ENCODE peak calls at places on chromosomes 4 and X, in five cellular contexts. Q is effector memory CD4-positive, alpha-beta T cell; M is suprapubic skin; I is AML-193; O is esophagus squamous epithelium. D is an unnamed sample.

GRCh38 chrX:15447985-15448639 is 45.0 kb downstream of the PIR start:
- DNase-seq in Q (no peak), M (no peak), I (no peak), O (no peak), D (no peak)

GRCh38 chr4:151157543-151157942 is 58.1 kb downstream of the RPS3A start:
- DNase-seq in Q (no peak), M (no peak), I (no peak), O (no peak), D (no peak)

GRCh38 chr4:77308843-77309242 is 151.8 kb downstream of the CCNG2 start:
- DNase-seq in Q (no peak), M (no peak), I (peak), O (no peak), D (no peak)

GRCh38 chrX:8845060-8845459 is 43.9 kb upstream of the FAM9A start:
- DNase-seq in Q (no peak), M (no peak), I (no peak), O (no peak), D (no peak)

GRCh38 chr4:40843696-40844095 is 93.9 kb downstream of the NSUN7 start:
- DNase-seq in Q (no peak), M (no peak), I (peak), O (no peak), D (peak)

GRCh38 chr4:26820346-26820745 is 40.3 kb upstream of the STIM2 start:
- DNase-seq in Q (no peak), M (no peak), I (no peak), O (no peak), D (no peak)

GRCh38 chrX:133677123-133678063 is 262.1 kb upstream of the GPC4 start:
- DNase-seq in Q (no peak), M (no peak), I (no peak), O (no peak), D (no peak)

GRCh38 chrX:33908898-33909297 is 223.2 kb downstream of the FAM47A start:
- DNase-seq in Q (no peak), M (no peak), I (no peak), O (no peak), D (no peak)

GRCh38 chr4:123396294-123397275 is at the start of gene SPRY1:
- DNase-seq in Q (peak), M (peak), I (peak), O (peak), D (peak)

GRCh38 chrX:54926978-54927377 is 6.4 kb downstream of the TRO start:
- DNase-seq in Q (no peak), M (no peak), I (no peak), O (no peak), D (no peak)

GRCh38 chrX:129534816-129535578 is 5.1 kb upstream of the OCRL start:
- DNase-seq in Q (no peak), M (no peak), I (no peak), O (no peak), D (no peak)

GRCh38 chr4:7347981-7348380 is 86.7 kb downstream of the PSAPL1 start:
- DNase-seq in Q (no peak), M (no peak), I (no peak), O (no peak), D (no peak)

GRCh38 chr4:1418494-1419285 is 12.4 kb upstream of the NKX1-1 start:
- DNase-seq in Q (no peak), M (no peak), I (no peak), O (no peak), D (peak)

GRCh38 chr4:148270600-148270999 is 171.6 kb downstream of the NR3C2 start:
- DNase-seq in Q (no peak), M (no peak), I (no peak), O (no peak), D (no peak)

GRCh38 chr4:13097971-13098370 is 386.2 kb downstream of the RAB28 start:
- DNase-seq in Q (no peak), M (no peak), I (no peak), O (no peak), D (no peak)

GRCh38 chr4:101114936-101115372 is 232.4 kb downstream of the PPP3CA start:
- DNase-seq in Q (no peak), M (no peak), I (no peak), O (no peak), D (no peak)

GRCh38 chrX:79161655-79162054 is 17.2 kb downstream of the GPR174 start:
- DNase-seq in Q (peak), M (no peak), I (no peak), O (no peak), D (peak)

GRCh38 chr4:40579983-40580382 is 49.7 kb downstream of the RBM47 start:
- DNase-seq in Q (no peak), M (no peak), I (no peak), O (no peak), D (no peak)

GRCh38 chrX:9146657-9147056 is 112.7 kb upstream of the FAM9B start:
- DNase-seq in Q (no peak), M (no peak), I (no peak), O (no peak), D (no peak)

GRCh38 chrX:39730671-39731389 is 366.9 kb downstream of the BCOR start:
- DNase-seq in Q (peak), M (peak), I (peak), O (no peak), D (peak)

GRCh38 chr4:27397886-27398285 is 537.2 kb downstream of the STIM2 start:
- DNase-seq in Q (no peak), M (no peak), I (no peak), O (no peak), D (no peak)

GRCh38 chrX:53128097-53128749 is 34.3 kb downstream of the KANTR start:
- DNase-seq in Q (no peak), M (no peak), I (no peak), O (no peak), D (no peak)

GRCh38 chrX:77899081-77899828 is at the start of gene COX7B:
- DNase-seq in Q (peak), M (no peak), I (peak), O (no peak), D (peak)

GRCh38 chr4:74541611-74542177 is 96.8 kb downstream of the AREG start:
- DNase-seq in Q (no peak), M (no peak), I (no peak), O (no peak), D (no peak)

GRCh38 chr4:156192033-156192432 is 238.4 kb upstream of the CTSO start:
- DNase-seq in Q (no peak), M (no peak), I (no peak), O (no peak), D (no peak)

GRCh38 chr4:174398728-174399127 is 115.0 kb downstream of the CEP44 start:
- DNase-seq in Q (no peak), M (no peak), I (no peak), O (no peak), D (no peak)

D was measured in activated CD4-positive, alpha-beta T cell treated with anti-CD3 and anti-CD28 coated beads, Interleukin-2, amount 10 ng/mL, durations not matched to agents 24 days and 14 days.